ENCODE peak calls at places on chromosomes 4 and X, in nine cellular contexts. J is fibroblast of lung, I is pancreas, N is right lobe of liver, S is left ventricle myocardium inferior, P is aorta, V is gastrocnemius medialis, K is heart right ventricle, U is psoas muscle. H is an unnamed sample.
A peak's percentile ranks its signal among the peaks of the same experiment; 100 is the strongest.

GRCh38 chrX:57329008-57329407 is 42.5 kb downstream of the FAAH2 start:
- DNase-seq in J (no peak), I (no peak), N (no peak), S (no peak), P (no peak), V (no peak), K (no peak), U (no peak), H (no peak)

GRCh38 chrX:94961730-94962129 is 1287.7 kb downstream of the FAM133A start:
- DNase-seq in J (no peak), I (no peak), N (no peak), S (no peak), P (no peak), V (no peak), K (no peak), U (no peak), H (no peak)

GRCh38 chrX:131332331-131332730 is 43.2 kb upstream of the IGSF1 start:
- DNase-seq in J (no peak), I (no peak), N (no peak), S (no peak), P (no peak), V (no peak), K (no peak), U (no peak), H (no peak)

GRCh38 chr4:185238261-185238681 is 28.9 kb downstream of the SNX25 start:
- DNase-seq in J (peak; percentile 84), I (no peak), N (no peak), S (no peak), P (no peak), V (no peak), K (no peak), U (no peak), H (no peak)

GRCh38 chr4:186887211-186887785 is 163.6 kb upstream of the FAT1 start:
- DNase-seq in J (peak; percentile 69), I (no peak), N (no peak), S (no peak), P (no peak), V (no peak), K (no peak), U (no peak), H (no peak)

GRCh38 chr4:121938282-121939092 is 13.4 kb downstream of the TRPC3 start:
- DNase-seq in J (peak; percentile 7), I (no peak), N (no peak), S (no peak), P (no peak), V (no peak), K (no peak), U (no peak), H (no peak)

GRCh38 chr4:37839426-37839825 is 12.9 kb downstream of the PGM2 start:
- DNase-seq in J (no peak), I (no peak), N (no peak), S (no peak), P (no peak), V (no peak), K (no peak), U (no peak), H (no peak)

GRCh38 chrX:50567636-50568035 is 97.0 kb upstream of the DGKK start:
- DNase-seq in J (no peak), I (no peak), N (no peak), S (no peak), P (no peak), V (no peak), K (no peak), U (no peak), H (no peak)

GRCh38 chrX:129520151-129520550 is 3.1 kb downstream of the SMARCA1 start:
- DNase-seq in J (no peak), I (no peak), N (no peak), S (no peak), P (no peak), V (no peak), K (no peak), U (no peak), H (no peak)

GRCh38 chrX:129523076-129524055 is at the start of gene SMARCA1:
- DNase-seq in J (peak; percentile 70), I (peak; percentile 46), N (peak; percentile 57), S (peak; percentile 48), P (peak; percentile 81), V (peak; percentile 23), K (peak; percentile 41), U (peak; percentile 58), H (peak; percentile 39)

GRCh38 chrX:129524250-129524850 is 1.1 kb upstream of the SMARCA1 start:
- DNase-seq in J (no peak), I (no peak), N (no peak), S (no peak), P (no peak), V (no peak), K (no peak), U (no peak), H (no peak)

GRCh38 chrX:129525162-129525561 is 1.9 kb upstream of the SMARCA1 start:
- DNase-seq in J (no peak), I (no peak), N (no peak), S (no peak), P (no peak), V (no peak), K (no peak), U (no peak), H (no peak)

DNA sequence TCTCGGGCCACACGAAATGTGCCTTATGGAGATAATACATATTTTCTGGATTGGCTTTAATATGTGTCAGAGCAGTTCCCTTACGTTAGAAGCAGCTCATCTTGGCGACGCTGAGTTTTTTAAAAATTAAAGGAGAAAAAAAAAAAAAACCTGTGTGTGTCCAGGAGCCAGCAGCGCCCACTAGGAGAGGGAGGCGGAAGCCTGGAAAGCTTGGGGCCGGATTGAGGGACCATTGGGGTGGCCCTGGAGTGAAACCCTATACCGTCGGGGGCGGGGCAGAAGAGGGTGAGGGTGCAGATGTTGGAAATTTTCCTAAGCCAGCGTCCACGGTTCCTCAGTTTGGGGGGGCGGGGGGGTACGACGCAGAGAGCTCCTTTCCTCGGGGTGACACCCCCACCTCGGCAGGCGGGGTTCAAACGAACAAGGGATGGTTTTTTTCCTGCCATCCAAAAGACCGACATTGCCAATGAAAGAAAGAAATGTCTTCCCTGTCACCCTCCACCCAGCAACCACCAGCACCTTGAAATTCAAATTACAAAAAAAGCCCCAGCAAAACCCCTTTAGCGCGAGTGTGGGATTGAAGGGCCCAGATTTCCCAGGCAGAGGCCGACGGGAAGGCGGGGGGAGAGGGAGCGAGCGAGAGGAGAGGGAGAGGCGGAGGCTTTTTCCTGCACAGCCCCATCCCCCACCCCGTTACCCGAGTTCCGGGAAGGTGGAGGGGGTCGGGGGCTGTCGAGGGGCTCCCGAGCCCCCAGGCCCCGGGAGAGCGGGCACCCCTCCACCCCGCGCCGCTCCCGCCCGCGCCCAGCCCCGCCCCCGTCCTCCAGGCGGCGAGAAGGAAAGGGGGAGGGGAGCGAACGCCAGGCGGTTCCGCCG is 868 bp downstream of the SMARCA1 start:
- DNase-seq in J (peak; percentile 69), I (peak; percentile 44), N (peak; percentile 66), S (peak; percentile 34), P (peak; percentile 80), V (peak; percentile 32), K (peak; percentile 47), U (peak; percentile 68), H (peak; percentile 59)
- H3K4me3 ChIP-seq in J (peak overlapping the region; percentile 65), I (peak overlapping the region; percentile 57), N (peak overlapping the region; percentile 68), S (peak overlapping the region; percentile 85), P (peak overlapping the region; percentile 70), V (peak overlapping the region; percentile 94), K (peak overlapping the region; percentile 73), U (peak overlapping the region; percentile 81), H (peak overlapping the region; percentile 81)

GRCh38 chr4:68346461-68346860 is 3.4 kb downstream of the YTHDC1 start:
- DNase-seq in J (peak; percentile 31), I (no peak), N (no peak), S (no peak), P (no peak), V (no peak), K (no peak), U (no peak), H (no peak)

GRCh38 chr4:68344049-68344448 is 5.8 kb downstream of the YTHDC1 start:
- DNase-seq in J (no peak), I (no peak), N (no peak), S (no peak), P (no peak), V (no peak), K (no peak), U (no peak), H (no peak)

GRCh38 chr4:68347845-68348244 is 2.0 kb downstream of the YTHDC1 start:
- DNase-seq in J (no peak), I (no peak), N (no peak), S (no peak), P (no peak), V (no peak), K (no peak), U (no peak), H (no peak)

GRCh38 chr4:68342139-68342538 is 7.8 kb downstream of the YTHDC1 start:
- DNase-seq in J (peak; percentile 67), I (peak; percentile 19), N (no peak), S (no peak), P (no peak), V (no peak), K (no peak), U (no peak), H (no peak)

DNA sequence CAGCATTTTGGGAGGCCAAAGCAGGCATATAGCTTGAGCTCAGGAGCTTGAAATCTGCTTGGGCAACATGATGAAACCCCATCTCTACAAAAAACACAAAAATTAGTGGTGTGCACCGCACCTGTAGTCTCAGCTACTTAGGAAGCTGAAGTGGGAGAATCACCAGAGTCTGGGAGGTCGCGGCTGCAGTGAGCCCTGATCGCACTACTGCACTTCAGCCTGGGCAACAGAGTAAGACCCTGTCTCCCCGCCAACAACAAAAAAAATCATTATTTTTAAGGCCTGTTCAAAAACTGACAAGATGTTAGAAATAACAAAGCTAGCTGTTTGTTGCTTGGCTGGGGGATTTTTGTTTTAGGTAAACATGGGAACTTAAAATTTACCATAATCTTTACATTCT is 5.1 kb downstream of the YTHDC1 start:
- DNase-seq in J (no peak), I (no peak), N (no peak), S (no peak), P (no peak), V (no peak), K (no peak), U (no peak), H (no peak)
- H3K4me1 ChIP-seq in J (no peaks in the 10 kb centered on the region), I (peaks cover 67% of the 10 kb centered on the region), N (peaks cover 4% of the 10 kb centered on the region), S (peaks cover 97% of the 10 kb centered on the region), P (peaks cover 8% of the 10 kb centered on the region), V (peaks cover 80% of the 10 kb centered on the region), K (peaks cover 89% of the 10 kb centered on the region), U (peaks cover 79% of the 10 kb centered on the region), H (peaks cover 36% of the 10 kb centered on the region)

DNA sequence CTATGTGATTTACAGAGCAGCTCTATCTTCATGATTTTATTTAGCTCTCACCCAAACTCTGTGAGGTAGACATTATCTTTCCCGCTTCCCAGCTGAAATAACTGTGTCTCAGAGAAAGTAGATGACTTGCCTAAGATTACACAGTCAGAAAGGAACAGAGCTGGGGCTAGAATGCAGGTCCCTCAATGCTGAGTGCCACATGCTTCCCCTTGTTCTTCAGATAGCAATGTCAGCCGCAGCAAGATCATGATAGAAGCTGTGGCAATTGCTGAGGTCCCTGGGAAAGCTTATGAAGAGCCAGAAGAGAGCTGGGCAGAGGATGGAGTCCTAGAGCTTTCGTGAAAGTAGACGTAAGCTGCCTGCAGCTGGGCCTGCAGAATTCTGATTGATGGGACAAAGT is 11.1 kb upstream of the GABRE start:
- DNase-seq in J (no peak), I (no peak), N (no peak), S (no peak), P (no peak), V (no peak), K (no peak), U (no peak), H (no peak)
- H3K9me3 ChIP-seq in J (no peaks in the 10 kb centered on the region), I (no peaks in the 10 kb centered on the region), N (no peaks in the 10 kb centered on the region), S (no peaks in the 10 kb centered on the region), P (no peaks in the 10 kb centered on the region), V (no peaks in the 10 kb centered on the region), K (no peaks in the 10 kb centered on the region), U (no peaks in the 10 kb centered on the region), H (no peaks in the 10 kb centered on the region)

GRCh38 chr4:183716302-183716701 is 57.2 kb downstream of the TRAPPC11 start:
- DNase-seq in J (no peak), I (no peak), N (no peak), S (no peak), P (no peak), V (no peak), K (no peak), U (no peak), H (no peak)

GRCh38 chr4:183723561-183724228 is 64.6 kb downstream of the TRAPPC11 start:
- DNase-seq in J (no peak), I (no peak), N (no peak), S (no peak), P (no peak), V (no peak), K (no peak), U (no peak), H (no peak)

GRCh38 chr4:183718876-183719275 is 59.8 kb downstream of the TRAPPC11 start:
- DNase-seq in J (no peak), I (no peak), N (peak; percentile 67), S (no peak), P (no peak), V (no peak), K (no peak), U (no peak), H (no peak)

GRCh38 chr4:183722738-183723560 is 63.9 kb downstream of the TRAPPC11 start:
- DNase-seq in J (peak; percentile 37), I (peak; percentile 82), N (peak; percentile 84), S (peak; percentile 63), P (peak; percentile 87), V (no peak), K (peak; percentile 75), U (peak; percentile 74), H (peak; percentile 78)

DNA sequence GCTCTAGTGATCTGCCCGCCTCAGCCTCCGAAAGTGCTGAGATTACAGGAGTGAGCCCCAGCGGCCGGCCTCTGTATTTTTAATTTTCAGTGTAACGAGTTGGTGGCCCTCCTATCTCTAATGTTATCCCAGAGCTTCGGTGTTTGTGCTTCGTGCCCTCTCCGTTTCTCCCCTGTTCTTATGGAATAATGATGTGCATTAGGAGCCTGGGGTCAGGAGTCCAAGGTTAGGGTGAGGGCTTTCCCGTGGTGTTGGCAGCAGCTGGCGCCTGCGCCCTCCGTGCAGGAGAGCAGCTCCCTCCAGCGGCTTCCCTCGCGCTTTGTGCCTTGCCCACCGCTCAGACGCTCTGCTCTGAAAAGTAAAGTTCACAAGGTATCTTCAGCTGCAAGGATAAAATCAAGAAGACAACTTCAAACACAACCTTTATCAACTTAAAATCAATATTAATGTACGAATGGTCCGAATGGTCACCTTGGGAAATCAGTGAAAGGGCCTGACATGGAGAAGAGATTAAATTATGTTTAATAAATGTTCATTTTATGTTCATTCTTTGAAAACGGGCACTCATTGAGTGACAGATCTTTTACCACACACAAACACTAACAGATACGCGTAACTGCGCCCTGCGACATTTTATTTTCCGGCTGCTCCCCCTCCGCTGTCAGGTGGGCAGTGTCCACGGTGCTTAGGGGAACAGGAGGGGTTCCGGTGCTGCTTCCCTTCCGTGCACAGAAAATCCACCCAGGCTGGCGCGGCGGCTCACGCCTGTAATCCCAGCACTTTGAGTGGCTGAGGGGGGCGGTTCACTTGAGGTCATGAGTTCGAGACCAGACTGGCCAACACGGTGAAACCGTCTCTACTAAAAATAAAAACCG is 62.4 kb downstream of the TRAPPC11 start:
- DNase-seq in J (peak; percentile 20), I (peak; percentile 89), N (peak; percentile 92), S (peak; percentile 70), P (peak; percentile 84), V (no peak), K (peak; percentile 83), U (peak; percentile 76), H (peak; percentile 62)
- H3K4me3 ChIP-seq in J (no peak overlapping the region), I (peak overlapping the region; percentile 42), N (peak overlapping the region; percentile 55), S (peak overlapping the region; percentile 71), P (no peak overlapping the region), V (peak overlapping the region; percentile 58), K (peak overlapping the region; percentile 66), U (peak overlapping the region; percentile 70), H (no peak overlapping the region)

H was measured in Caco-2.